ENCODE peak calls at places on chromosomes 5 and 9, in ten cellular contexts. V is PC-3, W is right atrium auricular region, A is prostate gland, P is endodermal cell, R is body of pancreas, S is fibroblast of lung, K is neural progenitor cell, I is spleen, H is Panc1. X is an unnamed sample. For H3K27me3 and H3K4me1, the result is how much of the 10 kb centered on the place peaks cover.

GRCh38 chr5:6568383-6568782 is 64.5 kb downstream of the NSUN2 start:
- DNase-seq in V (no peak), W (peak), A (peak), P (no peak), R (peak), S (no peak), K (no peak), I (no peak), H (no peak), X (no peak)

GRCh38 chr5:174693697-174694400 is 30.5 kb upstream of the MSX2 start:
- DNase-seq in V (peak), W (no peak), A (peak), P (peak), R (peak), S (no peak), K (no peak), I (no peak), H (no peak), X (no peak)

GRCh38 chr5:147234098-147234824 is 565 bp upstream of the STK32A start:
- DNase-seq in V (no peak), W (no peak), A (no peak), P (no peak), R (no peak), S (no peak), K (peak), I (no peak), H (no peak), X (no peak)

GRCh38 chr9:4997196-4997595 is 12.1 kb downstream of the JAK2 start:
- DNase-seq in V (no peak), W (no peak), A (no peak), P (no peak), R (no peak), S (no peak), K (no peak), I (no peak), H (no peak), X (no peak)

GRCh38 chr5:149166128-149166527 is 24.8 kb downstream of the ABLIM3 start:
- DNase-seq in V (peak), W (no peak), A (no peak), P (no peak), R (no peak), S (peak), K (no peak), I (no peak), H (no peak), X (no peak)

GRCh38 chr5:118044169-118044568 is 944.2 kb downstream of the DTWD2 start:
- DNase-seq in V (no peak), W (no peak), A (no peak), P (no peak), R (no peak), S (no peak), K (no peak), I (no peak), H (no peak), X (no peak)

GRCh38 chr5:81590498-81591384 is 160.2 kb downstream of the SSBP2 start:
- DNase-seq in V (no peak), W (no peak), A (no peak), P (no peak), R (no peak), S (peak), K (peak), I (no peak), H (no peak), X (no peak)

GRCh38 chr9:86674475-86674874 is 272.8 kb downstream of the GAS1 start:
- DNase-seq in V (no peak), W (no peak), A (no peak), P (no peak), R (no peak), S (peak), K (no peak), I (no peak), H (no peak), X (no peak)

GRCh38 chr5:11903121-11903613 is 1.1 kb downstream of the CTNND2 start:
- DNase-seq in V (no peak), W (no peak), A (no peak), P (no peak), R (peak), S (peak), K (peak), I (no peak), H (no peak), X (no peak)

GRCh38 chr9:106936680-106937079 is 73.7 kb downstream of the ZNF462 start:
- DNase-seq in V (no peak), W (no peak), A (no peak), P (no peak), R (no peak), S (no peak), K (no peak), I (no peak), H (no peak), X (no peak)

GRCh38 chr5:39072915-39073758 is 1.1 kb downstream of the RICTOR start:
- DNase-seq in V (peak), W (no peak), A (peak), P (peak), R (peak), S (peak), K (peak), I (no peak), H (no peak), X (peak)

GRCh38 chr5:9653811-9654210 is 23.7 kb upstream of the TAS2R1 start:
- DNase-seq in V (peak), W (no peak), A (peak), P (no peak), R (peak), S (peak), K (no peak), I (no peak), H (no peak), X (peak)

GRCh38 chr9:131747352-131747751 is 7.5 kb upstream of the RAPGEF1 start:
- DNase-seq in V (peak), W (no peak), A (no peak), P (no peak), R (peak), S (peak), K (peak), I (no peak), H (no peak), X (peak)

DNA sequence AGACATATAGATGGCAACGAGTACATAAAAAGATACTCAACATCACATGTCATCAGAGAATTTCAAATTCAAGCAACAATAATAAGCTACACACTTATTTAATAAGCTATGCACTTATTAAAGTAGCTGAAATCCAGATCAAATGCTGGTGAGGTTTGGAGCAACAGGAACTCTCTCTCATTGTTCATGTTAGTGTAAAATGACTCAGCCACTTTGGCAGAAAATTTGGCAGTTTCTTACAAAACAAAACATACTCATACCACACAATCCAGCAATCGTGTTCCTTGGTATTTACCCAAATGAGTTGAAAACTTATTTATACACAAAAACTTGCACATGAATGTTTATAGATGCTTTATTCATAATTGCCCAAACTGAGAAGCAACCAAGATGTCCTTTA is 131.5 kb upstream of the NFIL3 start:
- DNase-seq in V (peak), W (no peak), A (no peak), P (no peak), R (no peak), S (peak), K (no peak), I (no peak), H (no peak), X (no peak)
- H3K27ac ChIP-seq in V (no peak), W (no peak), A (no peak), P (no peak), R (no peak), S (no peak), K (no peak), I (no peak), H (no peak), X (no peak)

GRCh38 chr5:525164-525761 is 1.0 kb upstream of the SLC9A3 start:
- DNase-seq in V (no peak), W (no peak), A (no peak), P (no peak), R (no peak), S (no peak), K (no peak), I (no peak), H (no peak), X (no peak)

GRCh38 chr5:527646-528591 is 3.7 kb upstream of the SLC9A3 start:
- DNase-seq in V (no peak), W (no peak), A (no peak), P (no peak), R (no peak), S (no peak), K (peak), I (peak), H (no peak), X (no peak)

GRCh38 chr5:524442-525163 is at the start of gene SLC9A3:
- DNase-seq in V (no peak), W (no peak), A (no peak), P (no peak), R (no peak), S (no peak), K (no peak), I (no peak), H (no peak), X (no peak)

GRCh38 chr5:526456-527088 is 2.3 kb upstream of the SLC9A3 start:
- DNase-seq in V (no peak), W (no peak), A (no peak), P (no peak), R (no peak), S (no peak), K (no peak), I (no peak), H (no peak), X (no peak)

GRCh38 chr5:525916-526315 is 1.7 kb upstream of the SLC9A3 start:
- DNase-seq in V (no peak), W (no peak), A (no peak), P (no peak), R (no peak), S (no peak), K (no peak), I (no peak), H (no peak), X (no peak)
- H3K27me3 ChIP-seq in V (half or more), W (under half), A (under half), P (half or more), R (under half), S (half or more), K (half or more), I (half or more), H (under half), X (half or more)

DNA sequence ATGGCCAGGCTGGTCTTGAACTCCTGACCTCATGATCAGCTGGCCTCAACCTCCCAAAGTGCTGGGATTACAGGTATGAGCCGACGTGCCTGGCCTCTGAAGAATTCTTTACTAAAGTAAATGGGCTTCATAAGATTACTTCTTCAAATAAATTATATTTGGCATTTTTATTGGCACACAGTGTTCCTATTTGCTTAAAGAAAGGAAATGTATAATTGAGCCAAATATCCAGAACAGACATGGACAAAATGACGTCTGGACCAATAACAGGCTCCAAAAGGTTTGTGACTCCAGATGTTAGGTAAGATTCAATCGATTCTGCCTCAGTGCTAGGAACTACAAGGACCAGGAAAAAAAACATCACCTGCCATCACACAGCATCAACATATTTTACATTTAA is 40.7 kb downstream of the ECPAS start:
- DNase-seq in V (no peak), W (no peak), A (peak), P (no peak), R (no peak), S (no peak), K (no peak), I (no peak), H (no peak), X (no peak)
- H3K4me1 ChIP-seq in V (under half), W (under half), A (under half), P (under half), R (under half), S (under half), K (under half), I (under half), H (under half), X (under half)

DNA sequence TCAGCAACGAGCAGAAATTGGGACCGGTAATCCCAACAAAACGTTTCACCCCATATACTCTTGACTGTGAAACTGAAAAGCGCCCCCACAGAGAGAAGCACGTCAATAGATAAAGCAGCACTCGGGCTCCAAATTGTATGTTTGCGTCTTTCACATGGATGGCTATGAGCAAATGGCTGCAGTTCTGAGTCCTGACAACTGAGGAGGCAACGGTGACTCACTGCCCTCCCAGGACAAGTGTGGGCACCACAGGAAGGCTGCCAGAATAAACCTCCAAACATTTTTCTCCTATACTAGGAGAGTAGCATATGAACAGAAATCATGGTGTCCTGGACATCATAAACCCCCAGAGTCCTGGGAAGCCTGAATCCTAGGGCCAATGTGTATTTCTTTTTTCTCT is 36.6 kb downstream of the SEMA4D start:
- DNase-seq in V (peak), W (no peak), A (no peak), P (no peak), R (peak), S (peak), K (no peak), I (no peak), H (no peak), X (no peak)
- H3K27ac ChIP-seq in V (no peak), W (no peak), A (no peak), P (no peak), R (no peak), S (no peak), K (no peak), I (no peak), H (no peak), X (no peak)

GRCh38 chr5:135481908-135482307 is 29.8 kb upstream of the TIFAB start:
- DNase-seq in V (no peak), W (no peak), A (no peak), P (no peak), R (no peak), S (no peak), K (no peak), I (no peak), H (no peak), X (no peak)

GRCh38 chr5:135478938-135479337 is 26.8 kb upstream of the TIFAB start:
- DNase-seq in V (no peak), W (no peak), A (no peak), P (peak), R (no peak), S (no peak), K (peak), I (no peak), H (no peak), X (no peak)

GRCh38 chr5:135482383-135482933 is 30.3 kb upstream of the TIFAB start:
- DNase-seq in V (no peak), W (no peak), A (no peak), P (no peak), R (no peak), S (no peak), K (peak), I (no peak), H (no peak), X (no peak)

GRCh38 chr5:135483254-135483653 is 31.1 kb upstream of the TIFAB start:
- DNase-seq in V (no peak), W (no peak), A (no peak), P (no peak), R (no peak), S (no peak), K (no peak), I (no peak), H (no peak), X (no peak)

GRCh38 chr5:135481387-135481786 is 29.2 kb upstream of the TIFAB start:
- DNase-seq in V (no peak), W (no peak), A (no peak), P (no peak), R (no peak), S (no peak), K (no peak), I (no peak), H (no peak), X (no peak)
- H3K27me3 ChIP-seq in V (under half), W (under half), A (under half), P (half or more), R (under half), S (under half), K (half or more), I (under half), H (under half), X (under half)

GRCh38 chr5:177372534-177372896 is 11.7 kb upstream of the SLC34A1 start:
- DNase-seq in V (no peak), W (no peak), A (no peak), P (no peak), R (no peak), S (no peak), K (no peak), I (no peak), H (no peak), X (no peak)
- H3K4me1 ChIP-seq in V (under half), W (under half), A (under half), P (under half), R (under half), S (under half), K (under half), I (half or more), H (under half), X (under half)

DNA sequence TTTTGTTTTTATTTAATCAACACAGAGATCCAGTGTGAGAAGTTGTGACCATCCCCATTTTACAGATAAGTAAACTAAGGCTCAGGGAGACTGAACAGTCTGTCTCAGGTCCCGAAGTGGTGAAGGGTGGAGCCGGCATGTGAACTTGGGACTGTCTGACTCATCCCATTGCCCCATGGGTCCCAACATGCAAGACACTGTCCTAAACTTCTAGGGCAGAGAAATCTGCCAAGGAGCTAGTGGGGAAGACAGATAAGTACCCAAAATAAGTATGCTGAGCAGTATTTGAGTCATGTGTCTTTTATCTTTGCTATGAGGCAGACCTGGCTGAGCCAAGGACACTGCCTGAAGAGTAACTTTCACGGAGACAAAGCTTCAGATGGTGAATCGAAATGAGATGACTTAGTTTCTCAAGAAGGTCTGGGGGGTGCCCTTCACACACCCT is 64.3 kb upstream of the SLC25A51 start:
- DNase-seq in V (peak), W (no peak), A (no peak), P (no peak), R (peak), S (peak), K (no peak), I (no peak), H (no peak), X (peak)
- H3K27ac ChIP-seq in V (peak), W (peak), A (no peak), P (no peak), R (peak), S (peak), K (no peak), I (no peak), H (no peak), X (no peak)

GRCh38 chr5:160692272-160692671 is 159.7 kb downstream of the ATP10B start:
- DNase-seq in V (no peak), W (no peak), A (no peak), P (no peak), R (no peak), S (no peak), K (no peak), I (no peak), H (no peak), X (no peak)

GRCh38 chr5:160693831-160694473 is 158.1 kb downstream of the ATP10B start:
- DNase-seq in V (no peak), W (no peak), A (no peak), P (peak), R (no peak), S (no peak), K (no peak), I (no peak), H (no peak), X (no peak)

GRCh38 chr5:160699301-160699700 is 152.7 kb downstream of the ATP10B start:
- DNase-seq in V (no peak), W (no peak), A (no peak), P (no peak), R (no peak), S (no peak), K (peak), I (no peak), H (no peak), X (no peak)

GRCh38 chr5:160697281-160697680 is 154.7 kb downstream of the ATP10B start:
- DNase-seq in V (no peak), W (no peak), A (no peak), P (no peak), R (no peak), S (no peak), K (no peak), I (no peak), H (no peak), X (no peak)

GRCh38 chr5:160694896-160695295 is 157.1 kb downstream of the ATP10B start:
- DNase-seq in V (no peak), W (no peak), A (no peak), P (no peak), R (no peak), S (no peak), K (no peak), I (no peak), H (no peak), X (no peak)
- H3K27me3 ChIP-seq in V (under half), W (under half), A (under half), P (under half), R (under half), S (under half), K (under half), I (under half), H (under half), X (under half)